ENCODE peak calls at places on chromosome 1, in seven cellular contexts. V is left ventricle myocardium inferior; D is lung; T is CD4-positive, CD25-positive, alpha-beta regulatory T cell; A is effector memory CD4-positive, alpha-beta T cell; S is upper lobe of right lung; W is transverse colon. O is an unnamed sample.

GRCh38 chr1:228178737-228179720 is 13.4 kb downstream of the IBA57 start:
- DNase-seq in W (no peak), A (no peak), D (no peak), S (peak; percentile 66), V (no peak), T (no peak), O (no peak)

GRCh38 chr1:33618636-33619035 is 146.2 kb downstream of the ZSCAN20 start:
- DNase-seq in T (no peak), A (no peak), D (no peak), V (no peak), W (no peak), S (no peak), O (no peak)

GRCh38 chr1:200299571-200299970 is 110.3 kb downstream of the ZNF281 start:
- DNase-seq in A (no peak), D (no peak), T (no peak), V (no peak), W (no peak), S (no peak), O (no peak)

GRCh38 chr1:54488831-54489626 is 59.0 kb upstream of the ACOT11 start:
- DNase-seq in V (peak; percentile 79), S (peak; percentile 91), A (peak; percentile 52), D (peak; percentile 74), W (peak; percentile 81), T (peak; percentile 70), O (peak; percentile 77)

GRCh38 chr1:3772715-3773571 is at the start of gene SMIM1:
- DNase-seq in S (peak; percentile 75), T (no peak), D (no peak), A (no peak), W (peak; percentile 20), V (no peak), O (no peak)

GRCh38 chr1:24117722-24118409 is 5.9 kb upstream of the MYOM3 start:
- DNase-seq in V (no peak), D (no peak), W (peak; percentile 67), S (peak; percentile 51), T (no peak), A (no peak), O (no peak)

GRCh38 chr1:198771562-198772153 is 132.8 kb downstream of the PTPRC start:
- DNase-seq in T (no peak), D (no peak), S (no peak), W (no peak), V (no peak), A (no peak), O (no peak)

GRCh38 chr1:110450928-110451327 is at the start of gene PROK1:
- DNase-seq in D (no peak), S (no peak), T (no peak), A (no peak), W (no peak), V (no peak), O (no peak)

GRCh38 chr1:234599617-234600417 is 10.2 kb downstream of the IRF2BP2 start:
- DNase-seq in D (peak; percentile 82), S (peak; percentile 94), V (peak; percentile 92), T (peak; percentile 64), W (peak; percentile 92), A (peak; percentile 79), O (peak; percentile 85)
- H3K4me1 ChIP-seq in D (no peaks in the 10 kb centered on the region), S (peaks cover 52% of the 10 kb centered on the region), V (peaks cover 65% of the 10 kb centered on the region), T (peaks cover 63% of the 10 kb centered on the region), W (peaks cover 66% of the 10 kb centered on the region), A (peaks cover 36% of the 10 kb centered on the region), O (peaks cover 49% of the 10 kb centered on the region)

GRCh38 chr1:204891860-204892259 is 21.2 kb downstream of the NFASC start:
- DNase-seq in T (no peak), D (no peak), A (no peak), V (no peak), W (no peak), S (no peak), O (no peak)
- H3K4me1 ChIP-seq in T (no peaks in the 10 kb centered on the region), D (peaks cover 2% of the 10 kb centered on the region), A (no peaks in the 10 kb centered on the region), V (peaks cover 35% of the 10 kb centered on the region), W (peaks cover 3% of the 10 kb centered on the region), S (no peaks in the 10 kb centered on the region), O (no peaks in the 10 kb centered on the region)

DNA sequence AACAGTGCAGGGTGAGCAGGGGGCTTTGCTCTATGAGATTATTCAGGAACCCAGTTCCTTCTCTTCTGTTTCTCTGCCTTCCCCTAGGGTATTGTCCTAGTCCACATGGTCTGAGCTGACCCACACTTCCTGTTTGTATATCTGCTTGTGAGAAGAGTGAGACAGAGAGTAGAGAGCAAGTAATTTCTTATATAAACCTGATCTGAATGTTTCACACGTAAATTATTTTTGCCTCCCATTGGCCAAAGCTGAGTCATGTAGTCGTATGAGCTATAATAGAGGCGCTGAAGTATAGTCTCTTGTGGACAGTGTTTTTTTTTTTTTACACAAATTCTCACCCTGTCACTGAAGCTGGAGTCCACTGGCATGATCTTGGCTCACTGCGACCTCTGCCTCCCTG is 134.2 kb upstream of the SERTAD4 start:
- DNase-seq in S (no peak), V (no peak), A (no peak), D (no peak), T (no peak), W (no peak), O (no peak)
- H3K4me1 ChIP-seq in S (no peaks in the 10 kb centered on the region), V (no peaks in the 10 kb centered on the region), A (no peaks in the 10 kb centered on the region), D (no peaks in the 10 kb centered on the region), T (no peaks in the 10 kb centered on the region), W (no peaks in the 10 kb centered on the region), O (no peaks in the 10 kb centered on the region)

GRCh38 chr1:21325231-21325718 is 35.0 kb upstream of the ECE1 start:
- DNase-seq in A (no peak), T (no peak), D (no peak), W (no peak), V (no peak), S (no peak), O (no peak)

GRCh38 chr1:21329209-21329844 is 39.1 kb upstream of the ECE1 start:
- DNase-seq in S (no peak), A (no peak), D (no peak), W (peak; percentile 81), V (no peak), T (peak; percentile 46), O (peak; percentile 85)

GRCh38 chr1:21326861-21327344 is 36.6 kb upstream of the ECE1 start:
- DNase-seq in S (no peak), A (no peak), D (no peak), V (peak; percentile 59), T (no peak), W (no peak), O (no peak)

GRCh38 chr1:21325731-21326387 is 35.6 kb upstream of the ECE1 start:
- DNase-seq in V (no peak), T (no peak), A (no peak), D (no peak), W (no peak), S (no peak), O (no peak)

DNA sequence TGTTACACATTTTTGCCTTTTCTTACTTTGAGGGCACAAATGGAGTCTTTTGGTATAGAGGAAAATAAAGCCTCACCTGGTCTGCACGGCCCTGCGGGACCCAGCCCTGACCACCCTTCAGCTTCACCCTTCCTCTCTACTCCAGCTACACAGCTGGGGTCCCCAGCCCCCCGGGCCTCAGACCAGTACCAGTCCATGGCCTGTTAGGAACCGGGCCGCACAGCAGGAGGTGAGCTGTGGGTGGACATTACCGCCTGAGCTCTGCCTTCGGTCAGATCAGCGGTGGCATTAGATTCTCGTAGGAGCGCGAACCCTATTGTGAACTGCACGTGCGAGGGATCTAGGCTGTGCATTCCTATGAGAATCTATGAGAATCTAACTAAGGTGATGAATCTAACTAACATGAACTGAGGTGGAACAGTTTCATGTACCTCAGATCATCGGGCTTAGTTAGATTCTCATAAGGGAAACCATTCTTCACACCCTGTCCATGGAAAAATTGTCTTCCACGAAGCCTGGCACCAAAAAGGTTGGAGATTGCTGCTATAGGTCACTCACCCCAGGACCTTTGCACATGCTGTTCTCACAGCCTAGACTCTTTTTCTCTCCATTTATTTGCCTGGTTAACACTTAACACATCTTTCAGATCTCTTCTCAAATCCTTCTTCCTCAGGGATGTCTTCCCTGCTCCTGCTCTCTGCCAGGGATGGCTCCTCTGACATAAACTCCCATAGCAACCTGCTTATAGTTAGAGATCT is 37.5 kb upstream of the ECE1 start:
- DNase-seq in D (no peak), S (no peak), A (no peak), W (no peak), T (no peak), V (no peak), O (no peak)
- H3K4me1 ChIP-seq in D (peaks cover 31% of the 10 kb centered on the region), S (peaks cover 55% of the 10 kb centered on the region), A (peaks cover 63% of the 10 kb centered on the region), W (peaks cover 97% of the 10 kb centered on the region), T (peaks cover 73% of the 10 kb centered on the region), V (peaks cover 75% of the 10 kb centered on the region), O (peaks cover 84% of the 10 kb centered on the region)

DNA sequence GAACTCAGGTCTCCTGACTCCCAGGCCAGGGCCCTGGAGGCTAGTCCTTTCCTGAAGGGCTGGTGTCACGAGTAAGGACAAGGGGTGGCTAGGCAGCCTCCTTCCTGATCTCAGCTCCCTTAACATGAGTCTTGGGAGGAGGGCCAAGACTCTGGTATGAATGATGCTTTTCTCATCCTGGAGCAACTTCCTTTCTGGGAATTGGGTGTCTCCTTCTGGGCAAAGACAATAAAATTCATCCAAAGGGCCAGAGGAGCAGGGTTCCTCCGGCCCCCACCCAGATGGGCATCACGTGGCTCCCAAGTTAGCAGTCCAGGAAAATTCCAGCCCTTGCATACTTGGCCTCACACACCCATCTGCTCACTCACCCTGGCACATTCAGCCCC is at the start of gene FAM167B:
- DNase-seq in A (no peak), V (peak; percentile 41), D (no peak), T (no peak), S (no peak), W (peak; percentile 12), O (peak; percentile 64)
- H3K4me1 ChIP-seq in A (peaks cover 41% of the 10 kb centered on the region), V (peaks cover 84% of the 10 kb centered on the region), D (peaks cover 20% of the 10 kb centered on the region), T (peaks cover 48% of the 10 kb centered on the region), S (peaks cover 48% of the 10 kb centered on the region), W (peaks cover 31% of the 10 kb centered on the region), O (peaks cover 28% of the 10 kb centered on the region)

GRCh38 chr1:78687315-78687714 is 37.7 kb downstream of the IFI44 start:
- DNase-seq in D (no peak), T (no peak), W (no peak), V (no peak), A (no peak), S (no peak), O (no peak)
- H3K4me1 ChIP-seq in D (no peaks in the 10 kb centered on the region), T (no peaks in the 10 kb centered on the region), W (no peaks in the 10 kb centered on the region), V (no peaks in the 10 kb centered on the region), A (no peaks in the 10 kb centered on the region), S (no peaks in the 10 kb centered on the region), O (no peaks in the 10 kb centered on the region)

GRCh38 chr1:7268983-7269382 is 483.7 kb downstream of the CAMTA1 start:
- DNase-seq in V (no peak), W (no peak), S (no peak), A (no peak), T (no peak), D (peak; percentile 10), O (no peak)

GRCh38 chr1:7269525-7269924 is 484.3 kb downstream of the CAMTA1 start:
- DNase-seq in S (no peak), V (no peak), W (no peak), D (no peak), A (no peak), T (no peak), O (no peak)

GRCh38 chr1:7265771-7266371 is 480.6 kb downstream of the CAMTA1 start:
- DNase-seq in A (no peak), T (no peak), V (no peak), D (peak; percentile 28), S (no peak), W (peak; percentile 92), O (no peak)

GRCh38 chr1:7266561-7266960 is 481.3 kb downstream of the CAMTA1 start:
- DNase-seq in A (no peak), W (no peak), T (no peak), D (peak; percentile 16), V (no peak), S (no peak), O (no peak)

GRCh38 chr1:7267493-7267892 is 482.2 kb downstream of the CAMTA1 start:
- DNase-seq in T (no peak), V (no peak), S (no peak), W (no peak), D (peak; percentile 13), A (no peak), O (no peak)
- H3K4me1 ChIP-seq in T (no peaks in the 10 kb centered on the region), V (no peaks in the 10 kb centered on the region), S (no peaks in the 10 kb centered on the region), W (peaks cover 41% of the 10 kb centered on the region), D (no peaks in the 10 kb centered on the region), A (no peaks in the 10 kb centered on the region), O (no peaks in the 10 kb centered on the region)

O was measured in adrenal gland.